ENCODE peak calls at places on chromosome 11, in nine cellular contexts. One of them, this sample, is unnamed.
A peak's percentile ranks its signal among the peaks of the same experiment; 100 is the strongest.

GRCh38 chr11:61362542-61362875 is 335 bp downstream of the TMEM138 start:
- DNase-seq in ovary: no peak
- DNase-seq in upper lobe of left lung: no peak
- DNase-seq in H1: no peak
- DNase-seq in A549: peak; percentile 48
- DNase-seq in tibial nerve: no peak
- DNase-seq in sigmoid colon: no peak
- DNase-seq in SK-N-SH: peak; percentile 53
- DNase-seq in suprapubic skin: no peak
- DNase-seq in this sample: no peak

GRCh38 chr11:62579252-62579651 is 5.6 kb upstream of the EEF1G start:
- DNase-seq in ovary: no peak
- DNase-seq in upper lobe of left lung: no peak
- DNase-seq in H1: no peak
- DNase-seq in A549: no peak
- DNase-seq in tibial nerve: no peak
- DNase-seq in sigmoid colon: no peak
- DNase-seq in SK-N-SH: no peak
- DNase-seq in suprapubic skin: no peak
- DNase-seq in this sample: no peak

GRCh38 chr11:27255447-27255828 is 107.6 kb downstream of the CCDC34 start:
- DNase-seq in ovary: no peak
- DNase-seq in upper lobe of left lung: no peak
- DNase-seq in H1: no peak
- DNase-seq in A549: no peak
- DNase-seq in tibial nerve: no peak
- DNase-seq in sigmoid colon: no peak
- DNase-seq in SK-N-SH: no peak
- DNase-seq in suprapubic skin: no peak
- DNase-seq in this sample: no peak

GRCh38 chr11:9617960-9618359 is 44.5 kb downstream of the WEE1 start:
- DNase-seq in ovary: no peak
- DNase-seq in upper lobe of left lung: no peak
- DNase-seq in H1: no peak
- DNase-seq in A549: peak; percentile 40
- DNase-seq in tibial nerve: no peak
- DNase-seq in sigmoid colon: no peak
- DNase-seq in SK-N-SH: no peak
- DNase-seq in suprapubic skin: no peak
- DNase-seq in this sample: no peak

GRCh38 chr11:117289795-117290194 is 1.4 kb upstream of the BACE1-AS start:
- DNase-seq in ovary: no peak
- DNase-seq in upper lobe of left lung: no peak
- DNase-seq in H1: no peak
- DNase-seq in A549: no peak
- DNase-seq in tibial nerve: no peak
- DNase-seq in sigmoid colon: no peak
- DNase-seq in SK-N-SH: no peak
- DNase-seq in suprapubic skin: no peak
- DNase-seq in this sample: no peak

GRCh38 chr11:7021318-7021717 is 1.0 kb downstream of the NLRP14 start:
- DNase-seq in ovary: no peak
- DNase-seq in upper lobe of left lung: no peak
- DNase-seq in H1: no peak
- DNase-seq in A549: no peak
- DNase-seq in tibial nerve: no peak
- DNase-seq in sigmoid colon: no peak
- DNase-seq in SK-N-SH: no peak
- DNase-seq in suprapubic skin: no peak
- DNase-seq in this sample: no peak

GRCh38 chr11:126083829-126084607 is 21.4 kb upstream of the CDON start:
- DNase-seq in ovary: no peak
- DNase-seq in upper lobe of left lung: no peak
- DNase-seq in H1: no peak
- DNase-seq in A549: no peak
- DNase-seq in tibial nerve: no peak
- DNase-seq in sigmoid colon: no peak
- DNase-seq in SK-N-SH: peak; percentile 51
- DNase-seq in suprapubic skin: no peak
- DNase-seq in this sample: no peak

GRCh38 chr11:59097113-59097708 is 9.8 kb upstream of the FAM111B start:
- DNase-seq in ovary: no peak
- DNase-seq in upper lobe of left lung: peak; percentile 44
- DNase-seq in H1: no peak
- DNase-seq in A549: peak; percentile 72
- DNase-seq in tibial nerve: peak; percentile 33
- DNase-seq in sigmoid colon: peak; percentile 72
- DNase-seq in SK-N-SH: peak; percentile 34
- DNase-seq in suprapubic skin: no peak
- DNase-seq in this sample: peak; percentile 75

GRCh38 chr11:34451053-34451452 is 12.3 kb downstream of the CAT start:
- DNase-seq in ovary: no peak
- DNase-seq in upper lobe of left lung: no peak
- DNase-seq in H1: no peak
- DNase-seq in A549: no peak
- DNase-seq in tibial nerve: no peak
- DNase-seq in sigmoid colon: no peak
- DNase-seq in SK-N-SH: no peak
- DNase-seq in suprapubic skin: no peak
- DNase-seq in this sample: no peak

GRCh38 chr11:12989428-12990242 is 19.5 kb upstream of the RASSF10 start:
- DNase-seq in ovary: no peak
- DNase-seq in upper lobe of left lung: no peak
- DNase-seq in H1: no peak
- DNase-seq in A549: no peak
- DNase-seq in tibial nerve: no peak
- DNase-seq in sigmoid colon: no peak
- DNase-seq in SK-N-SH: no peak
- DNase-seq in suprapubic skin: no peak
- DNase-seq in this sample: no peak

GRCh38 chr11:58446294-58446693 is 4.3 kb upstream of the OR5B12 start:
- DNase-seq in ovary: no peak
- DNase-seq in upper lobe of left lung: no peak
- DNase-seq in H1: no peak
- DNase-seq in A549: no peak
- DNase-seq in tibial nerve: no peak
- DNase-seq in sigmoid colon: no peak
- DNase-seq in SK-N-SH: no peak
- DNase-seq in suprapubic skin: no peak
- DNase-seq in this sample: no peak

GRCh38 chr11:206516-207212 is 535 bp downstream of the BET1L start:
- DNase-seq in ovary: no peak
- DNase-seq in upper lobe of left lung: peak; percentile 52
- DNase-seq in H1: no peak
- DNase-seq in A549: no peak
- DNase-seq in tibial nerve: no peak
- DNase-seq in sigmoid colon: peak; percentile 73
- DNase-seq in SK-N-SH: peak; percentile 56
- DNase-seq in suprapubic skin: peak; percentile 81
- DNase-seq in this sample: peak; percentile 62

GRCh38 chr11:36777302-36777701 is 179.3 kb upstream of the RAG2 start:
- DNase-seq in ovary: no peak
- DNase-seq in upper lobe of left lung: no peak
- DNase-seq in H1: no peak
- DNase-seq in A549: no peak
- DNase-seq in tibial nerve: no peak
- DNase-seq in sigmoid colon: no peak
- DNase-seq in SK-N-SH: no peak
- DNase-seq in suprapubic skin: no peak
- DNase-seq in this sample: no peak

GRCh38 chr11:33984682-33985389 is 66.7 kb upstream of the CAPRIN1 start:
- DNase-seq in ovary: no peak
- DNase-seq in upper lobe of left lung: no peak
- DNase-seq in H1: no peak
- DNase-seq in A549: no peak
- DNase-seq in tibial nerve: no peak
- DNase-seq in sigmoid colon: no peak
- DNase-seq in SK-N-SH: no peak
- DNase-seq in suprapubic skin: no peak
- DNase-seq in this sample: no peak

GRCh38 chr11:1733009-1733715 is 17.2 kb downstream of the IFITM10 start:
- DNase-seq in ovary: no peak
- DNase-seq in upper lobe of left lung: no peak
- DNase-seq in H1: no peak
- DNase-seq in A549: no peak
- DNase-seq in tibial nerve: no peak
- DNase-seq in sigmoid colon: no peak
- DNase-seq in SK-N-SH: no peak
- DNase-seq in suprapubic skin: no peak
- DNase-seq in this sample: no peak

GRCh38 chr11:125566235-125566634 is 3.0 kb upstream of the EI24 start:
- DNase-seq in ovary: no peak
- DNase-seq in upper lobe of left lung: no peak
- DNase-seq in H1: no peak
- DNase-seq in A549: no peak
- DNase-seq in tibial nerve: no peak
- DNase-seq in sigmoid colon: no peak
- DNase-seq in SK-N-SH: no peak
- DNase-seq in suprapubic skin: no peak
- DNase-seq in this sample: no peak

GRCh38 chr11:46367244-46367915 is 14.1 kb upstream of the MDK start:
- DNase-seq in ovary: peak; percentile 62
- DNase-seq in upper lobe of left lung: peak; percentile 79
- DNase-seq in H1: no peak
- DNase-seq in A549: peak; percentile 46
- DNase-seq in tibial nerve: peak; percentile 59
- DNase-seq in sigmoid colon: peak; percentile 86
- DNase-seq in SK-N-SH: peak; percentile 87
- DNase-seq in suprapubic skin: no peak
- DNase-seq in this sample: peak; percentile 72

GRCh38 chr11:128198206-128198605 is 389.2 kb downstream of the ETS1 start:
- DNase-seq in ovary: no peak
- DNase-seq in upper lobe of left lung: no peak
- DNase-seq in H1: no peak
- DNase-seq in A549: no peak
- DNase-seq in tibial nerve: no peak
- DNase-seq in sigmoid colon: no peak
- DNase-seq in SK-N-SH: no peak
- DNase-seq in suprapubic skin: no peak
- DNase-seq in this sample: no peak

GRCh38 chr11:47611240-47611863 is 17.1 kb upstream of the C1QTNF4 start:
- DNase-seq in ovary: no peak
- DNase-seq in upper lobe of left lung: no peak
- DNase-seq in H1: no peak
- DNase-seq in A549: no peak
- DNase-seq in tibial nerve: no peak
- DNase-seq in sigmoid colon: no peak
- DNase-seq in SK-N-SH: no peak
- DNase-seq in suprapubic skin: peak; percentile 32
- DNase-seq in this sample: no peak

GRCh38 chr11:68146704-68147474 is 25.7 kb upstream of the CHKA start:
- DNase-seq in ovary: no peak
- DNase-seq in upper lobe of left lung: peak; percentile 79
- DNase-seq in H1: no peak
- DNase-seq in A549: peak; percentile 92
- DNase-seq in tibial nerve: no peak
- DNase-seq in sigmoid colon: no peak
- DNase-seq in SK-N-SH: peak; percentile 82
- DNase-seq in suprapubic skin: peak; percentile 71
- DNase-seq in this sample: peak; percentile 84
- TF ChIP-seq EP300 in ovary: no peak
- TF ChIP-seq EP300 in upper lobe of left lung: no peak
- TF ChIP-seq EP300 in H1: no peak
- TF ChIP-seq EP300 in A549: no peak
- TF ChIP-seq EP300 in tibial nerve: no peak
- TF ChIP-seq EP300 in sigmoid colon: no peak
- TF ChIP-seq EP300 in SK-N-SH: no peak
- TF ChIP-seq EP300 in suprapubic skin: no peak
- TF ChIP-seq EP300 in this sample: no peak

GRCh38 chr11:107565219-107565937 is at the start of gene ALKBH8:
- DNase-seq in ovary: peak; percentile 52
- DNase-seq in upper lobe of left lung: peak; percentile 81
- DNase-seq in H1: no peak
- DNase-seq in A549: peak; percentile 58
- DNase-seq in tibial nerve: peak; percentile 57
- DNase-seq in sigmoid colon: peak; percentile 84
- DNase-seq in SK-N-SH: peak; percentile 73
- DNase-seq in suprapubic skin: peak; percentile 93
- DNase-seq in this sample: peak; percentile 81
- TF ChIP-seq CTCF in ovary: no peak
- TF ChIP-seq CTCF in upper lobe of left lung: no peak
- TF ChIP-seq CTCF in H1: no peak
- TF ChIP-seq CTCF in A549: no peak
- TF ChIP-seq CTCF in tibial nerve: no peak
- TF ChIP-seq CTCF in sigmoid colon: no peak
- TF ChIP-seq CTCF in SK-N-SH: no peak
- TF ChIP-seq CTCF in suprapubic skin: no peak
- TF ChIP-seq CTCF in this sample: no peak

GRCh38 chr11:67544591-67545242 is 21.5 kb upstream of the CABP2 start:
- DNase-seq in ovary: no peak
- DNase-seq in upper lobe of left lung: peak; percentile 30
- DNase-seq in H1: no peak
- DNase-seq in A549: no peak
- DNase-seq in tibial nerve: no peak
- DNase-seq in sigmoid colon: no peak
- DNase-seq in SK-N-SH: no peak
- DNase-seq in suprapubic skin: no peak
- DNase-seq in this sample: peak; percentile 64

GRCh38 chr11:67541198-67541597 is 18.0 kb upstream of the CABP2 start:
- DNase-seq in ovary: no peak
- DNase-seq in upper lobe of left lung: no peak
- DNase-seq in H1: no peak
- DNase-seq in A549: no peak
- DNase-seq in tibial nerve: no peak
- DNase-seq in sigmoid colon: no peak
- DNase-seq in SK-N-SH: no peak
- DNase-seq in suprapubic skin: no peak
- DNase-seq in this sample: no peak

GRCh38 chr11:67542971-67543370 is 19.7 kb upstream of the CABP2 start:
- DNase-seq in ovary: no peak
- DNase-seq in upper lobe of left lung: no peak
- DNase-seq in H1: no peak
- DNase-seq in A549: no peak
- DNase-seq in tibial nerve: no peak
- DNase-seq in sigmoid colon: no peak
- DNase-seq in SK-N-SH: no peak
- DNase-seq in suprapubic skin: no peak
- DNase-seq in this sample: no peak

GRCh38 chr11:67543585-67543984 is 20.3 kb upstream of the CABP2 start:
- DNase-seq in ovary: no peak
- DNase-seq in upper lobe of left lung: no peak
- DNase-seq in H1: no peak
- DNase-seq in A549: no peak
- DNase-seq in tibial nerve: no peak
- DNase-seq in sigmoid colon: no peak
- DNase-seq in SK-N-SH: no peak
- DNase-seq in suprapubic skin: no peak
- DNase-seq in this sample: no peak

GRCh38 chr11:67542169-67542568 is 18.9 kb upstream of the CABP2 start:
- DNase-seq in ovary: no peak
- DNase-seq in upper lobe of left lung: no peak
- DNase-seq in H1: no peak
- DNase-seq in A549: no peak
- DNase-seq in tibial nerve: no peak
- DNase-seq in sigmoid colon: no peak
- DNase-seq in SK-N-SH: no peak
- DNase-seq in suprapubic skin: no peak
- DNase-seq in this sample: no peak
- TF ChIP-seq EP300 in ovary: no peak
- TF ChIP-seq EP300 in upper lobe of left lung: no peak
- TF ChIP-seq EP300 in H1: no peak
- TF ChIP-seq EP300 in A549: no peak
- TF ChIP-seq EP300 in tibial nerve: no peak
- TF ChIP-seq EP300 in sigmoid colon: no peak
- TF ChIP-seq EP300 in SK-N-SH: no peak
- TF ChIP-seq EP300 in suprapubic skin: no peak
- TF ChIP-seq EP300 in this sample: no peak

GRCh38 chr11:94521684-94522083 is 9.4 kb downstream of the C11orf97 start:
- DNase-seq in ovary: no peak
- DNase-seq in upper lobe of left lung: no peak
- DNase-seq in H1: no peak
- DNase-seq in A549: no peak
- DNase-seq in tibial nerve: no peak
- DNase-seq in sigmoid colon: no peak
- DNase-seq in SK-N-SH: no peak
- DNase-seq in suprapubic skin: no peak
- DNase-seq in this sample: no peak
- TF ChIP-seq CTCF in ovary: no peak
- TF ChIP-seq CTCF in upper lobe of left lung: peak; percentile 15
- TF ChIP-seq CTCF in H1: peak; percentile 73
- TF ChIP-seq CTCF in A549: no peak
- TF ChIP-seq CTCF in tibial nerve: no peak
- TF ChIP-seq CTCF in sigmoid colon: no peak
- TF ChIP-seq CTCF in SK-N-SH: peak; percentile 48
- TF ChIP-seq CTCF in suprapubic skin: peak; percentile 7
- TF ChIP-seq CTCF in this sample: peak; percentile 42

This sample was measured in transverse colon.